ENCODE peak calls at places on chromosomes 3 and 15, in four cellular contexts. S, E, V and F are unnamed samples. For H3K27me3, the result is how much of the 10 kb centered on the place peaks cover.

GRCh38 chr15:26453914-26454313 is 319.0 kb downstream of the GABRB3 start:
- DNase-seq in S (no peak), E (no peak), V (no peak), F (no peak)

GRCh38 chr3:195717416-195717815 is 3.4 kb upstream of the MUC20 start:
- DNase-seq in S (no peak), E (no peak), V (no peak), F (no peak)

GRCh38 chr3:177633671-177634207 is 436.5 kb upstream of the TBL1XR1 start:
- DNase-seq in S (no peak), E (no peak), V (peak), F (peak)

GRCh38 chr3:157755254-157755653 is 252.0 kb upstream of the VEPH1 start:
- DNase-seq in V (peak), S (no peak), E (no peak), F (no peak)

GRCh38 chr3:61701019-61701418 is 139.6 kb downstream of the PTPRG start:
- DNase-seq in E (no peak), S (no peak), V (no peak), F (no peak)

GRCh38 chr15:57290192-57290591 is 86.1 kb upstream of the CGNL1 start:
- DNase-seq in V (no peak), S (no peak), E (no peak), F (peak)

GRCh38 chr3:31275583-31275982 is 257.1 kb upstream of the STT3B start:
- DNase-seq in S (no peak), E (no peak), V (peak), F (no peak)

GRCh38 chr3:126948980-126949535 is 33.9 kb upstream of the PLXNA1 start:
- DNase-seq in S (no peak), V (no peak), E (no peak), F (no peak)

GRCh38 chr15:40702077-40702476 is 7.1 kb downstream of the RAD51 start:
- DNase-seq in S (no peak), V (peak), E (no peak), F (peak)

GRCh38 chr3:13416002-13416793 is 3.9 kb downstream of the NUP210 start:
- DNase-seq in V (no peak), S (no peak), E (peak), F (no peak)

GRCh38 chr3:64209866-64210609 is 15.2 kb downstream of the PRICKLE2 start:
- DNase-seq in E (no peak), S (peak), V (no peak), F (peak)

GRCh38 chr15:48221885-48222284 is 15.8 kb downstream of the SLC12A1 start:
- DNase-seq in E (no peak), V (no peak), S (no peak), F (peak)

GRCh38 chr3:81998139-81998755 is 236.8 kb upstream of the GBE1 start:
- DNase-seq in V (no peak), E (no peak), S (no peak), F (peak)

GRCh38 chr3:32662638-32663037 is 22.4 kb upstream of the CNOT10 start:
- DNase-seq in E (no peak), S (no peak), V (no peak), F (no peak)

GRCh38 chr3:178602864-178603263 is 66.6 kb downstream of the KCNMB2 start:
- DNase-seq in E (no peak), S (no peak), V (no peak), F (no peak)

GRCh38 chr3:187006884-187007630 is 76.7 kb downstream of the ST6GAL1 start:
- DNase-seq in S (no peak), V (no peak), E (no peak), F (no peak)

GRCh38 chr15:38254065-38254883 is 1.6 kb downstream of the SPRED1 start:
- DNase-seq in V (peak), E (peak), S (peak), F (peak)

GRCh38 chr3:140599496-140599895 is 78.4 kb upstream of the TRIM42 start:
- DNase-seq in E (no peak), V (peak), S (no peak), F (no peak)

GRCh38 chr15:40953713-40954074 is 423 bp downstream of the CHAC1 start:
- DNase-seq in V (no peak), S (no peak), E (no peak), F (peak)

GRCh38 chr15:50028323-50028722 is 90.7 kb downstream of the ATP8B4 start:
- DNase-seq in S (no peak), E (no peak), V (peak), F (no peak)

GRCh38 chr3:196117809-196118208 is 35.9 kb upstream of the TFRC start:
- DNase-seq in E (peak), V (no peak), S (no peak), F (no peak)

GRCh38 chr3:7193271-7193670 is 332.4 kb downstream of the GRM7 start:
- DNase-seq in E (no peak), V (no peak), S (no peak), F (no peak)

GRCh38 chr3:59502806-59503205 is 453.0 kb upstream of the CFAP20DC start:
- DNase-seq in S (no peak), V (peak), E (no peak), F (peak)

GRCh38 chr3:153640689-153641308 is 478.8 kb downstream of the RAP2B start:
- DNase-seq in E (no peak), S (no peak), V (no peak), F (no peak)

GRCh38 chr3:52181543-52181942 is 16.4 kb upstream of the ALAS1 start:
- DNase-seq in V (peak), S (no peak), E (no peak), F (peak)

GRCh38 chr3:147906275-147906674 is 497.1 kb downstream of the ZIC1 start:
- DNase-seq in V (peak), E (no peak), S (no peak), F (peak)

GRCh38 chr3:139310474-139310933 is 33.3 kb upstream of the MRPS22 start:
- DNase-seq in V (peak), E (no peak), S (no peak), F (peak)

GRCh38 chr3:123807820-123808219 is 76.3 kb downstream of the MYLK start:
- DNase-seq in E (no peak), S (no peak), V (no peak), F (no peak)

GRCh38 chr3:46733026-46733800 is 15.5 kb upstream of the PRSS50 start:
- DNase-seq in S (no peak), V (peak), E (no peak), F (peak)

GRCh38 chr15:70763950-70764730 is 782 bp upstream of the UACA start:
- DNase-seq in E (no peak), V (no peak), S (no peak), F (no peak)

GRCh38 chr3:71510485-71510884 is 73.0 kb downstream of the FOXP1 start:
- DNase-seq in S (no peak), E (no peak), V (no peak), F (peak)

GRCh38 chr15:30649952-30650929 is 24.3 kb downstream of the ARHGAP11B start:
- DNase-seq in E (no peak), V (no peak), S (no peak), F (peak)

GRCh38 chr3:109224333-109224732 is 87.8 kb downstream of the C3orf85 start:
- DNase-seq in S (no peak), V (peak), E (no peak), F (no peak)

GRCh38 chr3:14811733-14812132 is 7.0 kb upstream of the FGD5 start:
- DNase-seq in S (no peak), E (no peak), V (no peak), F (no peak)

GRCh38 chr3:14812196-14812785 is 6.5 kb upstream of the FGD5 start:
- DNase-seq in E (no peak), S (no peak), V (no peak), F (no peak)

GRCh38 chr3:14816359-14816758 is 2.4 kb upstream of the FGD5 start:
- DNase-seq in V (no peak), E (no peak), S (no peak), F (no peak)

GRCh38 chr3:14810795-14811661 is 7.7 kb upstream of the FGD5 start:
- DNase-seq in E (no peak), V (no peak), S (no peak), F (no peak)

DNA sequence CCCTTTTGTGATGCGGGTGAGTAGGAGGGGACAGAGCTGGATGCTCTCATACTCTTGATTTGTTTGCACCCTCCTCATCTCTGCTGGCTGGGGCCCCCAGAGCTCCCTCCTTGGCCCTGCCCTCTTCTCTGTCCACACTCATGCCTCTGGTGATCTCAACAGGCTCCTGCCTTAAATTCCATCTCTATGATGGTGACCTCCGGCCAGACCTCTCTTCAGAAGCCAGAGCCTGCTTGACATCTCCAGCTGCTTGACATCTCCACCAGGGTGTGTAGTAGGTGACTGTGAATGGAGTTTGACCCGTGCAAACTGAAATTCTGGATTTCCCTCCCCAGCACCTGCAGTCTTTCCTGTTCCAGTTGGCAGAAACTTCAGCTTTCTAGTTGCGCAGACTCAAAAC is 4.3 kb upstream of the FGD5 start:
- DNase-seq in S (no peak), V (no peak), E (no peak), F (no peak)
- H3K27me3 ChIP-seq in S (under half), V (half or more), E (under half), F (under half)

GRCh38 chr3:160179906-160180305 is 45.3 kb upstream of the C3orf80 start:
- DNase-seq in E (no peak), S (no peak), V (no peak), F (no peak)

GRCh38 chr3:160176923-160177322 is 48.3 kb upstream of the C3orf80 start:
- DNase-seq in E (no peak), V (no peak), S (no peak), F (no peak)

GRCh38 chr3:160184655-160185054 is 40.6 kb upstream of the C3orf80 start:
- DNase-seq in E (no peak), S (no peak), V (no peak), F (peak)

GRCh38 chr3:160183375-160184076 is 41.7 kb upstream of the C3orf80 start:
- DNase-seq in V (no peak), E (no peak), S (no peak), F (peak)

DNA sequence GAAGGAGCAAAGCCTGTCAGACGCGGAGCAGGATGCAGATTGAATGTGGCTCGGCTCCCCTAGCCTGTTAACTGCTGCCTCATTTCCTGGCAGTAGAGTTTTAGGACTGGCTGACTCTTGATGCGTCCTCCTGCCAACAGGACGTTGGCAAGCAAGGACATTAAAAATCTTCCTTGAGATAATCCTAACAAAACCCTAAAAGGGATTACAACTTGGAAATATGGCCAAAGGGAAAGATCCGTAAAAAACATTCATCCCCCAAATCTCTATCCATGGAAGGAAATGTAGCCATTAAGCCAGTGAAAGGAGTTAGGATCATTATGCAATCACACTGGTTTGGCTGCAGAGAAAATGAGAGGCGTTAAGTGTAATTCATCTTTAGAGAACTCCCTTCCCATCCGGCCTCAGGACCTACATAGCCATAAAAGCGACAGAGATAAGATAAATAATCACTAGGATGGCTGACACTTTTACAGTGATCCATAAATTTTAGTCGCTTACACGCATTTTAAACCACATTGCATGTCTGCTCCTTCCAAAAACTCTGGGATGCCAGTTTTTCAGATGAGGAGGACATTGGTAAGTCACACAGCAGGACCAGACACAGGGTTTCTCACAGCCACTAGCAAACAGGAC is 44.5 kb upstream of the C3orf80 start:
- DNase-seq in E (no peak), V (peak), S (peak), F (peak)
- H3K27me3 ChIP-seq in E (under half), V (under half), S (under half), F (under half)

DNA sequence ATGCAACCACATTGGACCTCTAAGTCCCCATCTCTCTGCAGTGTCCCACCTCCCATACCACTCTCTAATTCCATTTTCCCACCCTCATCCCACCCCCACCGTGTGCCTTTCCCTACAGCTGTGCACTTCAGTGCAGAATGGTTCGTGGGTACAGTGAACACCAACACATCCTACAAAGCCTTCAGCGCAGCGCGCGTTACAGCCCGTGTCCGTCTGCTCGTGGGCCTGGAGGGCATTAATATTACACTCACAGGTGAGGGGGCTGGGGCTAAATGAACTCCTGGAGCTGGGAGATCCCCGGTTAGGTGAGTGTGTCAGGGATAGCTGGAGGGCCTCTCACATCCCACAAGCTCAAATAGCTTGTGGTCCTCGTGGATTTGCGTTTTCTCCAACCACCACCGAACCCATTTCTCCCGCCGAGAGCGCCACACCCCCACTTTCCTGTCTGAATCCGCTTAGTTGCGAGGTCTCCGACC is 1.9 kb downstream of the DUOXA2 start:
- DNase-seq in V (no peak), S (no peak), E (no peak), F (no peak)
- H3K27me3 ChIP-seq in V (under half), S (half or more), E (under half), F (half or more)

DNA sequence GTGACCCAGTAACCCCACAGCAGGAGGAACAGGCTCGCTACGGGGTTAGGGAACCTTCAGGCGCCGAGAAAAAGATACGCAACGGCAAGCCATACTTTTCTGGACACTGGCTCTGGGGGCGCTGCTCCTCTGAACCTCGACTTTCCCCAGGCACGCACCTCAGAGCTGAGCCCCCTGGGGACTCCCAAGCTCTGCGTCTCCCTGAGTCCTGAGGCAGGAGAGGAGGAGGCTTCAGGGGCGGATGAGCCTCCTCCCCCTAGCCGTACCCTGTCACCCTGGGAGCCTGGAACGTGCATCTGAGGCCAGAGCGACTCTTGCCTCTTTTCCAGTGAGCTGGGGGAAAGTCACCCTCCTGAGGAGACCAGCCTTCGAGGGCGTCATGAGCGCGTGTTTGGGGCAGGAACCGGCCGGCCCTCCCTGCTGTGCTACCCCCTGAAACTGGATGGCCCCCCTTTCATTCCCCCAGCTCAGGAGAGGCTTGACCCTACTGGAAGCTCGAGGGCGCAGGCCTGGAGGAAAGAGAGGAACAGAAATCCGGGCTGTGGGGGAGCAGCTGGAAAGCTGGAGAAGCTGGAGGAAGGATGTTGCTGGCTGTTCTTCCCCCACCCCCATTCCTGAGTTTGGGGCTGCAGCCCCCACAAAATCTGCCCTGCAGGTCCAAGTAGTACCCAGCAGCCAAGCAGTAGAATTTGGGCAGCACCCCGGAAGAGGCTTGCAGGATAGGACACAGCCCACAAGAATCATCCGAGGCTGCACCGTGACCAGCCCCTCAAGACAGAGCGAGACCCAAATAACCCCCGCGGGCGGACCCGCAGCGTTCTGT is 25.1 kb upstream of the POLG start:
- DNase-seq in E (no peak), V (no peak), S (no peak), F (no peak)
- H3K27me3 ChIP-seq in E (under half), V (half or more), S (half or more), F (half or more)

GRCh38 chr3:132016061-132017041 is 18.5 kb downstream of the CPNE4 start:
- DNase-seq in S (no peak), V (no peak), E (no peak), F (no peak)

GRCh38 chr3:132017137-132017536 is 17.7 kb downstream of the CPNE4 start:
- DNase-seq in E (no peak), S (no peak), V (no peak), F (no peak)

GRCh38 chr3:132014105-132014504 is 20.7 kb downstream of the CPNE4 start:
- DNase-seq in V (no peak), E (no peak), S (no peak), F (no peak)

GRCh38 chr3:132020058-132020457 is 14.8 kb downstream of the CPNE4 start:
- DNase-seq in S (no peak), V (no peak), E (no peak), F (no peak)
- H3K27me3 ChIP-seq in S (under half), V (under half), E (under half), F (under half)

DNA sequence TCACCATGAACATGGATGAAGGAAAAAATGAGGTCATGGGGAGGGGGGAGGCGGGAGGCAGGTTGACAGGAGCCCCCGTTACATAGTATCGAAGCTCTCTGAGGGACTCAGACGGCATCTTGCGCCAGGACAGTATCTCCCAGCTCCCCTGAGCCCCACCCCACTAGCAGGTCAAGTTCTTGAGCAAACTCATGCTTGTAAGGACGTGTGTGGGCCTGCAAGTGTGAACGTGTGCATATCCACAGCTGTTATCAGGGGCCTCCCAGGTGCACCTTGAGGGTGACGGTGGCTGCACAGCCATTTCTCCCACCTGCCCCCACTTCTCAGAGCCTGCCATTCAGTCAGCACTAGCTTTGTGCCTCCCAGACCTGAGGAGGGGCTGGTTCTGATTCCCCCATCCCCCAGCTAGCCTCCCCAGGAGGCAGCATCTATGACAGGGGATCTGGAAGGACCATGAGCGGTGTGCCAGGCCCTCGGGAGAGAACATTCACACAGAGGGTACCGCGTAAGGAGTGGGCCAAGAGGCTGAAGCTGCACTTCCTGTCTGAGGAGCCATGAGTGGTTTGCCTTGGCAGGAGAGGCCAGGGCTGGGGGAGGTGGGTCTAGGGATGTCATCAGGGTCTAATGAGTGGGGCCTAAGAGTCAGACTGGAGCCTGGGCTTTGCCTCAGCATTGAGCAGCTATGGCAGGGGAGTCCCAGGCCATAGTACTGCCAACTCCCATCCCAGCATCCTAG is 2.9 kb downstream of the SEMA3F start:
- DNase-seq in E (no peak), V (no peak), S (no peak), F (peak)
- H3K27me3 ChIP-seq in E (under half), V (under half), S (under half), F (under half)